ENCODE peak calls at places on chromosome 2, in four cellular contexts. One of them, this sample, is unnamed.

GRCh38 chr2:178110681-178111080 is 1.6 kb upstream of the RBM45 start:
- DNase-seq in IMR-90: no peak
- DNase-seq in H1: no peak
- DNase-seq in mesendoderm: no peak
- DNase-seq in this sample: no peak

GRCh38 chr2:109216332-109216731 is 87.3 kb downstream of the SH3RF3 start:
- DNase-seq in H1: no peak
- DNase-seq in IMR-90: no peak
- DNase-seq in mesendoderm: no peak
- DNase-seq in this sample: no peak

GRCh38 chr2:170821631-170822291 is 5.1 kb downstream of the GAD1 start:
- DNase-seq in mesendoderm: peak; percentile 46
- DNase-seq in IMR-90: no peak
- DNase-seq in H1: peak; percentile 50
- DNase-seq in this sample: no peak

GRCh38 chr2:48574353-48575290 is 43.0 kb upstream of the GTF2A1L start:
- DNase-seq in mesendoderm: no peak
- DNase-seq in IMR-90: no peak
- DNase-seq in H1: no peak
- DNase-seq in this sample: no peak

GRCh38 chr2:238256111-238256510 is 16.3 kb upstream of the HES6 start:
- DNase-seq in IMR-90: no peak
- DNase-seq in H1: no peak
- DNase-seq in mesendoderm: no peak
- DNase-seq in this sample: no peak

GRCh38 chr2:133266926-133267590 is 301.2 kb downstream of the NCKAP5 start:
- DNase-seq in mesendoderm: peak; percentile 37
- DNase-seq in IMR-90: no peak
- DNase-seq in H1: peak; percentile 47
- DNase-seq in this sample: peak; percentile 40

GRCh38 chr2:36357506-36358316 is 2.1 kb downstream of the CRIM1 start:
- DNase-seq in mesendoderm: peak; percentile 88
- DNase-seq in IMR-90: peak; percentile 85
- DNase-seq in H1: peak; percentile 58
- DNase-seq in this sample: peak; percentile 58

GRCh38 chr2:715847-716573 is 38.8 kb upstream of the TMEM18 start:
- DNase-seq in H1: no peak
- DNase-seq in IMR-90: peak; percentile 27
- DNase-seq in mesendoderm: peak; percentile 46
- DNase-seq in this sample: no peak

GRCh38 chr2:64516651-64517510 is 7.2 kb upstream of the AFTPH start:
- DNase-seq in IMR-90: no peak
- DNase-seq in mesendoderm: no peak
- DNase-seq in H1: no peak
- DNase-seq in this sample: no peak

GRCh38 chr2:103462101-103462500 is 700.3 kb downstream of the TMEM182 start:
- DNase-seq in IMR-90: no peak
- DNase-seq in H1: no peak
- DNase-seq in mesendoderm: peak; percentile 51
- DNase-seq in this sample: no peak

GRCh38 chr2:157761520-157761919 is 114.6 kb downstream of the ACVR1 start:
- DNase-seq in H1: no peak
- DNase-seq in IMR-90: peak; percentile 59
- DNase-seq in mesendoderm: peak; percentile 67
- DNase-seq in this sample: no peak

GRCh38 chr2:141331127-141331526 is 799.7 kb downstream of the LRP1B start:
- DNase-seq in IMR-90: peak; percentile 86
- DNase-seq in mesendoderm: peak; percentile 36
- DNase-seq in H1: no peak
- DNase-seq in this sample: no peak

GRCh38 chr2:212484563-212485080 is 54.0 kb downstream of the ERBB4 start:
- DNase-seq in H1: no peak
- DNase-seq in IMR-90: no peak
- DNase-seq in mesendoderm: peak; percentile 39
- DNase-seq in this sample: peak; percentile 31

GRCh38 chr2:212489719-212490346 is 48.8 kb downstream of the ERBB4 start:
- DNase-seq in H1: no peak
- DNase-seq in IMR-90: no peak
- DNase-seq in mesendoderm: no peak
- DNase-seq in this sample: no peak

GRCh38 chr2:212494413-212495020 is 44.1 kb downstream of the ERBB4 start:
- DNase-seq in mesendoderm: no peak
- DNase-seq in H1: no peak
- DNase-seq in IMR-90: no peak
- DNase-seq in this sample: no peak

DNA sequence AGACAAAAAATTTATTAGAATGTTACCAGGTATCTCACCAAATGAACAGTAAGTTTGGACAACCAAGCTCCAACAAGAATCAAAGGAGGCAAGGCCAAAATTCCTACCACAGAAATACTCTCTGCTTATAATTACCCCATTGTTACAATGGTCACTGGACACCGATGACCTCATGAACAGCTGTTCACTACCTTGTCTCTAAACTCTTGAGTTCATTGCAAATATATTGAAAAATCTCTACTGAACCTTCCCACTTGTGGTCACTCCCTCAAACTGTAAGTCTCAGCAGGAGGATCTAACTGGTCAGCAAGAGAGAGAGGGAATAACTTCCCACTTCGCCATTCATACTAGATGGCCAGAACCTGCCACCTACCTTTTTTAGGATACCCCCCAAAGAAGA is 50.0 kb downstream of the ERBB4 start:
- DNase-seq in IMR-90: no peak
- DNase-seq in mesendoderm: no peak
- DNase-seq in H1: no peak
- DNase-seq in this sample: no peak
- H4K5ac ChIP-seq in IMR-90: no peak overlapping the region
- H4K5ac ChIP-seq in mesendoderm: no peak overlapping the region
- H4K5ac ChIP-seq in H1: no peak overlapping the region
- H4K5ac ChIP-seq in this sample: no peak overlapping the region

GRCh38 chr2:66849128-66849527 is 414.2 kb downstream of the MEIS1 start:
- DNase-seq in H1: no peak
- DNase-seq in IMR-90: no peak
- DNase-seq in mesendoderm: no peak
- DNase-seq in this sample: no peak
- H4K5ac ChIP-seq in H1: no peak overlapping the region
- H4K5ac ChIP-seq in IMR-90: peak overlapping the region; percentile 69
- H4K5ac ChIP-seq in mesendoderm: no peak overlapping the region
- H4K5ac ChIP-seq in this sample: no peak overlapping the region

DNA sequence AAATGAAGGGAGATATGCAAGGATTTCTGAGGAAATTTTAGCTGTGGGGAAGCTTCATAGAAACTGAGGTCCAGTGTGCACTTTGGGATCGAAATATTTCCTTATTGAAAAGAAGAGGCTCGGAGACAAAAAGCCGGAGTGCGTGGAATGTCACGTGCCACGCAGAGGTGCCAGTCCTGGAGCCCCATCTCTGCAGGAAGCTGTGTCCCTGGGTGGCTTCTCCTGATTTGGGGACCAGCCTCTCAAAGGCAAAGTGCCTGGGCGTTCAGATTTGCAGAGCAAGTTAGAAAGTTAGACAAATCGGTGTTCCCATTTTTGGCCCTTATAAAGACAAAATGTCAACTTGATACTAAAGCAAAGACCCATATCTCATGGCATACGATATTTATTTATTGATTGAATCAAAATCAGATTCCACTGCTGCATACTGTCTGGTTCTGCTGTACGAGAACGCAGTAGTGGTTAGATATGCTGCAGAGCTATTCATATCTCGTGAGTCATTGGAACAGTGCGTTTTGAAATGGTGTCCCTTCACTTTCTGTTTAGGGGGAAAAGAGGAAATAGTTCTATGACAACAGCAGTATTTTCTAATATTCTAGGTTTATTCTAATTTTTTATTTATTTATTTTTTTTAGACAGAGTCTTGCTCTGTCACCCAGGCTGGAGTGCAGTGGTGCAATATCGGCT is 9.1 kb upstream of the ATG16L1 start:
- DNase-seq in H1: no peak
- DNase-seq in mesendoderm: no peak
- DNase-seq in IMR-90: peak; percentile 18
- DNase-seq in this sample: no peak
- H4K5ac ChIP-seq in H1: no peak overlapping the region
- H4K5ac ChIP-seq in mesendoderm: no peak overlapping the region
- H4K5ac ChIP-seq in IMR-90: no peak overlapping the region
- H4K5ac ChIP-seq in this sample: no peak overlapping the region

DNA sequence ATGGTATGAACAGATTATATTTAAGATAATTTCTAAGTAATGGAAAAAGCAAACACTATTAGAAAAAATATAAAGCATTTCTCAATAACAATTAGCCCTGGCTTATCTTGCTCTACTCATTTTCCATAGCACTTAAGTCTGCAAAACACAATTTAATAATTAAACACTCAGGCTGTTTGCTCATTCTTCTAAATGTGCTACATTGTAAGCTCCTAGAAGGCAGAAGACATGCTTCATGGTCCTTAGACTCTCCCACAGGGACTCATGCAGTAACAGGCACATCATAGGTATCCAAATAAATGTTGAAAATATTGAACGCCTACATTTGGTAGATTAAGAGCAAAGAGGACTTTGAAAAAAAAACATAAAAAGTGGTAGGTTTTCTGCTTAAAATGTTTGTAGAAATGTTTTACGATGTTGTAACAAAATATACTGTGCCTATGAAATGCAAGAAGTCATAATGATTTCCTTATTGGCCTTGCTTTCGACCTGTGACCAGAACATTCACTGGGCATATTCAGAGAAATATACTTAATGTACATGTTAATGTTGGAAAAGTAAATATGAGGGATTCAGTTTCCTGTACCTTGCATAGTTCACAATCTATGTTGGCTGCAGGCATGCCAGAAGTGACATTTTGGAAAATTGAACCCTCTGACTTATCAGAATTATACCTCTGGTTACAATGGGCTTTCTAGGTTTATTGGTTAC is 27.2 kb downstream of the G6PC2 start:
- DNase-seq in H1: no peak
- DNase-seq in mesendoderm: no peak
- DNase-seq in IMR-90: no peak
- DNase-seq in this sample: no peak
- H4K5ac ChIP-seq in H1: no peak overlapping the region
- H4K5ac ChIP-seq in mesendoderm: no peak overlapping the region
- H4K5ac ChIP-seq in IMR-90: no peak overlapping the region
- H4K5ac ChIP-seq in this sample: no peak overlapping the region

GRCh38 chr2:46340740-46341420 is 43.7 kb downstream of the EPAS1 start:
- DNase-seq in IMR-90: no peak
- DNase-seq in mesendoderm: no peak
- DNase-seq in H1: no peak
- DNase-seq in this sample: no peak
- H4K5ac ChIP-seq in IMR-90: no peak overlapping the region
- H4K5ac ChIP-seq in mesendoderm: no peak overlapping the region
- H4K5ac ChIP-seq in H1: no peak overlapping the region
- H4K5ac ChIP-seq in this sample: no peak overlapping the region

GRCh38 chr2:8065191-8065590 is 616.7 kb upstream of the ID2 start:
- DNase-seq in IMR-90: no peak
- DNase-seq in mesendoderm: no peak
- DNase-seq in H1: no peak
- DNase-seq in this sample: no peak
- H4K5ac ChIP-seq in IMR-90: no peak overlapping the region
- H4K5ac ChIP-seq in mesendoderm: no peak overlapping the region
- H4K5ac ChIP-seq in H1: no peak overlapping the region
- H4K5ac ChIP-seq in this sample: no peak overlapping the region

DNA sequence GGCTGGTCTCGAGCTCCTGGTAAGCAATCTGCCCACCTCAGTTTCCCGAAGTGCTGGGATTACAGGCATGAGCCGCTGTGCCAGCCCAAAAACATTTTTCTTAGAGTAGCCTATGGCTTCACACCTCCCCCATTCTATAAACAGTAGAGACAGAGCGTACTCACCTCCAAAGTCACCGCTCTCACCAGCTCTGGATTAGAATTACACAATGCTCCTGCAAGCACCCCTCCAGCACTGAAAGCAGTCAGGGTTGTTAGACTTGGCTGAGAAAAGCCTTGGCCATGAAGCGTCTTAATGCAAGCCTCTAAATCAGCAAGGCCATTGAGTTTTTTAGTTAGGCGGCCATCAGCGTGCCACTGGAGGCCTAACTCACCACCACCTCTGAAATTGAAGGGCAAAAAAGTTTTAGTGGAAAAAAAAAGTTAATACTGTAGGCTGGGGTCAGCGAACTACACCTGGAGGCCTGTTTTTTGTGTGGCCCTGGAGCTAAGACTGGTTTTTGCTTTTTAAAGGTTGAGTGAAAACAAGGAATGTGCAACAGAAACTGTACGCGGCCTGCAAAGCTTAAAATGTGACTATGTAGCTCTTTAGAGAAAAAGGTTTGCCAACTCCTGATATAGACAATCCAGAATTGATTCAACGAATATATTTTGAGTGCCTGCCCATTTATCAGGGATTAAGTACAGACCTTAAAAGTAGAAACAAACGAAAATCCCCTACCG is 34.6 kb downstream of the PREPL start:
- DNase-seq in mesendoderm: no peak
- DNase-seq in IMR-90: no peak
- DNase-seq in H1: no peak
- DNase-seq in this sample: no peak
- H4K5ac ChIP-seq in mesendoderm: no peak overlapping the region
- H4K5ac ChIP-seq in IMR-90: no peak overlapping the region
- H4K5ac ChIP-seq in H1: no peak overlapping the region
- H4K5ac ChIP-seq in this sample: no peak overlapping the region

GRCh38 chr2:151713291-151713903 is 20.9 kb downstream of the NEB start:
- DNase-seq in IMR-90: no peak
- DNase-seq in mesendoderm: no peak
- DNase-seq in H1: no peak
- DNase-seq in this sample: no peak
- H4K5ac ChIP-seq in IMR-90: no peak overlapping the region
- H4K5ac ChIP-seq in mesendoderm: no peak overlapping the region
- H4K5ac ChIP-seq in H1: no peak overlapping the region
- H4K5ac ChIP-seq in this sample: no peak overlapping the region

GRCh38 chr2:236215761-236216333 is 47.7 kb upstream of the GBX2 start:
- DNase-seq in IMR-90: no peak
- DNase-seq in H1: no peak
- DNase-seq in mesendoderm: no peak
- DNase-seq in this sample: peak; percentile 12

GRCh38 chr2:236211281-236211680 is 43.1 kb upstream of the GBX2 start:
- DNase-seq in IMR-90: no peak
- DNase-seq in mesendoderm: no peak
- DNase-seq in H1: peak; percentile 39
- DNase-seq in this sample: no peak

GRCh38 chr2:236215196-236215595 is 47.0 kb upstream of the GBX2 start:
- DNase-seq in H1: no peak
- DNase-seq in mesendoderm: no peak
- DNase-seq in IMR-90: no peak
- DNase-seq in this sample: peak; percentile 20

GRCh38 chr2:236216711-236217110 is 47.5 kb downstream of the ASB18 start:
- DNase-seq in IMR-90: no peak
- DNase-seq in H1: no peak
- DNase-seq in mesendoderm: no peak
- DNase-seq in this sample: peak; percentile 21

DNA sequence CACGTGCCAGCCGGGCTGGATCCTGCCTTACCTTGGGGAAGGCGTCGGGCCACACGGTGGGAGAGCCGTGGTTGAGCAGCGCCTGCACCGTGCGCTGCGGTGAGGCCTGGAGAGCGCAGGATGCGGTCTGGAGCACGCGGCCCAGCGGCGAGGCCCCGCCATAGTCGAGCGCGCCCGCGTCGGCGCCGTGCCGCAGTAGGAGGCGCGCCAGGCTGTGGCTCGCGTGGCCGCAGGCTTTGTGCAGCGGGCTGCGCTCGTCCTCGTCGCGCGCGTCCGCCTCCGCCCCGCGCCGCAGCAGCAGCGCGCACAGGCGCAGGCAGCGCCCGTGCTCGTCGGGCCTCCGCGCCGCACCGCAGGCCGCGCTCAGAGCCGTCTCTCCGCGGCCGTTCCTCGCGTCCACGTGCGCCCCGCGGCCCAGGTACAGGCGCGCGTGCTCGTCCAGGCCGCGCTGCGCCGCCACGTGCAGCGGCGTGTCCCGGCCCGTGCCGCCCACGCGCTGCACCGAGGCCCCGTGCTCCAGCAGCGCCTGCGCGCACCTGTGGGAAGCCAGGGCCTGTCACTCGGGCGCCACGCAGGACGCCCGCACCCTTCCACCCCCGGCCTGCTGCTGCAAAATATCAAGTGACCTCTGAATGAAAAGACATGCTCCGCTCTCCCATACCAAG is 46.3 kb upstream of the GBX2 start:
- DNase-seq in H1: peak; percentile 39
- DNase-seq in IMR-90: no peak
- DNase-seq in mesendoderm: no peak
- DNase-seq in this sample: peak; percentile 31
- H4K5ac ChIP-seq in H1: no peak overlapping the region
- H4K5ac ChIP-seq in IMR-90: no peak overlapping the region
- H4K5ac ChIP-seq in mesendoderm: no peak overlapping the region
- H4K5ac ChIP-seq in this sample: no peak overlapping the region

This sample was measured in H9.